ENCODE peak calls at places on chromosomes 1 and 21, in five cellular contexts. Y is GM12878, V is A549, S is H1, M is K562. E is an unnamed sample.

GRCh38 chr1:230368363-230368762 is 57.8 kb downstream of the PGBD5 start:
- DNase-seq in Y (no peak), V (no peak), S (no peak), M (no peak), E (no peak)

GRCh38 chr1:59994302-59995198 is 68.0 kb upstream of the CYP2J2 start:
- DNase-seq in Y (no peak), V (no peak), S (no peak), M (no peak), E (no peak)

GRCh38 chr1:215891266-215891665 is 324.2 kb downstream of the KCTD3 start:
- DNase-seq in Y (no peak), V (no peak), S (no peak), M (no peak), E (no peak)

GRCh38 chr1:11526071-11526895 is 47.3 kb downstream of the DISP3 start:
- DNase-seq in Y (no peak), V (no peak), S (no peak), M (no peak), E (no peak)

GRCh38 chr21:32914424-32915070 is 111.2 kb upstream of the OLIG2 start:
- DNase-seq in Y (no peak), V (no peak), S (no peak), M (no peak), E (no peak)

GRCh38 chr1:109790735-109791494 is 27.2 kb upstream of the EPS8L3 start:
- DNase-seq in Y (peak), V (peak), S (no peak), M (peak), E (peak)

GRCh38 chr1:27122652-27123051 is 32.3 kb downstream of the SLC9A1 start:
- DNase-seq in Y (no peak), V (peak), S (no peak), M (peak), E (peak)

GRCh38 chr1:246907472-246907871 is 24.3 kb downstream of the AHCTF1 start:
- DNase-seq in Y (no peak), V (peak), S (no peak), M (no peak), E (peak)

GRCh38 chr21:29849735-29850176 is 90.0 kb downstream of the GRIK1 start:
- DNase-seq in Y (peak), V (peak), S (peak), M (peak), E (peak)

GRCh38 chr1:155186266-155186954 is 12.8 kb downstream of the TRIM46 start:
- DNase-seq in Y (no peak), V (no peak), S (no peak), M (no peak), E (no peak)

GRCh38 chr1:100290291-100290690 is 24.3 kb downstream of the RTCA start:
- DNase-seq in Y (no peak), V (no peak), S (no peak), M (no peak), E (no peak)

GRCh38 chr1:217026506-217026905 is 303.3 kb upstream of the ESRRG start:
- DNase-seq in Y (no peak), V (no peak), S (no peak), M (no peak), E (no peak)

GRCh38 chr1:203127672-203128611 is at the start of gene ADORA1:
- DNase-seq in Y (no peak), V (peak), S (no peak), M (no peak), E (peak)

GRCh38 chr1:226588484-226588883 is 39.9 kb downstream of the STUM start:
- DNase-seq in Y (no peak), V (no peak), S (no peak), M (no peak), E (no peak)

GRCh38 chr1:228160201-228160761 is 5.3 kb upstream of the IBA57 start:
- DNase-seq in Y (no peak), V (no peak), S (no peak), M (no peak), E (no peak)

GRCh38 chr1:30444404-30444803 is 279.0 kb downstream of the MATN1 start:
- DNase-seq in Y (no peak), V (no peak), S (no peak), M (no peak), E (no peak)

GRCh38 chr21:36820176-36821031 is 121.5 kb downstream of the SIM2 start:
- DNase-seq in Y (no peak), V (no peak), S (peak), M (no peak), E (no peak)

GRCh38 chr1:23816932-23817331 is 8.3 kb downstream of the HMGCL start:
- DNase-seq in Y (no peak), V (no peak), S (no peak), M (no peak), E (no peak)

GRCh38 chr1:7108251-7108650 is 323.0 kb downstream of the CAMTA1 start:
- DNase-seq in Y (no peak), V (no peak), S (no peak), M (no peak), E (no peak)
- TF ChIP-seq KDM1A in Y (no peak), V (no peak), S (no peak), M (no peak), E (no peak)

DNA sequence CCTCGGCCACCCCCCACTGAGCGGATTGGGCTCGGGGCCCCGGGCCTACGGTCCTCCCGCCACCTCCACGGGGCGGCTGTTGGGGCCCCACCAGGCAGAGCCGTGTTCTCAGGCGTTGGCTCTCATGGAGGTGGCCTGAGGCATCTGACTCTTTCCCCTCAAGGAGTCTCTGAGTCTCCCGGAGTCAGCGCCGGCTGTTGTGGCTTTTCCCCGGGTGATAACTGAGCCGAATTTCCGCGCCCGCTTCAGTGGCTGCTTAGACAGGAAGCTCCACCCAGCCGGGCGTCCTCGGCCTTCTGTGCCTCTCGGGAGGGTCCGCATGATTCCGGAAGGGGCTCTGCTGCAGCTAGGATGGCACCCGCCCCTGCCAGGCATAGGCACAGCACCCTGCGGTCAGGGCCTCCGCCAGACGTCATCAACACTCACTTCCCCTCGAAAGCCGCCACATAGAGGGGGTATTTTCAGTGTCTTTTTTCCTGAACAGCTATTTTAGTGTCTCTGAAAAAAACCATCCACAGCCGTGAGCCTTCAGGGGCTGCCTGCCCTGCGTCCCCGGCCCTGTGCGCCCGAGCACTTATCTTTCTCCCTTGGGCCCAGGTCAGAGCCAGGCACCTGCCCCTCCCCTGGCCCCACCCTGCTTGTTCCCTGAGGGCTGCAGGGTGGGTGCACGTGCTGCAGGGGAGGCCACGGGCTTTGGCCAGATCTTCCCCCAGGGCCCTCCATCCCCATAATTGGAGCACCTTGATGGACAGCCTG is 72.9 kb downstream of the SKI start:
- DNase-seq in Y (peak), V (no peak), S (no peak), M (no peak), E (no peak)
- TF ChIP-seq KDM1A in Y (no peak), V (no peak), S (no peak), M (no peak), E (no peak)

GRCh38 chr1:212858461-212859265 is 588 bp downstream of the FLVCR1 start:
- DNase-seq in Y (no peak), V (peak), S (no peak), M (no peak), E (peak)

GRCh38 chr1:212862111-212862690 is 4.1 kb downstream of the FLVCR1 start:
- DNase-seq in Y (no peak), V (no peak), S (no peak), M (no peak), E (no peak)

GRCh38 chr1:212860713-212861581 is 2.9 kb downstream of the FLVCR1 start:
- DNase-seq in Y (no peak), V (peak), S (no peak), M (peak), E (no peak)

GRCh38 chr1:212856755-212857154 is 1.3 kb upstream of the FLVCR1 start:
- DNase-seq in Y (no peak), V (no peak), S (no peak), M (no peak), E (no peak)

GRCh38 chr1:212858055-212858460 is at the start of gene FLVCR1:
- DNase-seq in Y (peak), V (peak), S (peak), M (peak), E (peak)
- TF ChIP-seq KDM1A in Y (no peak), V (no peak), S (no peak), M (no peak), E (no peak)

GRCh38 chr1:54301494-54301893 is 101.5 kb downstream of the MRPL37 start:
- DNase-seq in Y (no peak), V (no peak), S (no peak), M (no peak), E (peak)
- TF ChIP-seq KDM1A in Y (no peak), V (no peak), S (no peak), M (no peak), E (no peak)

GRCh38 chr1:116740726-116741125 is 13.5 kb upstream of the CD2 start:
- DNase-seq in Y (no peak), V (no peak), S (no peak), M (no peak), E (no peak)
- TF ChIP-seq KDM1A in Y (no peak), V (no peak), S (no peak), M (no peak), E (no peak)

GRCh38 chr1:170734412-170735175 is 70.7 kb downstream of the PRRX1 start:
- DNase-seq in Y (no peak), V (no peak), S (no peak), M (no peak), E (no peak)
- TF ChIP-seq KDM1A in Y (no peak), V (no peak), S (no peak), M (no peak), E (no peak)

DNA sequence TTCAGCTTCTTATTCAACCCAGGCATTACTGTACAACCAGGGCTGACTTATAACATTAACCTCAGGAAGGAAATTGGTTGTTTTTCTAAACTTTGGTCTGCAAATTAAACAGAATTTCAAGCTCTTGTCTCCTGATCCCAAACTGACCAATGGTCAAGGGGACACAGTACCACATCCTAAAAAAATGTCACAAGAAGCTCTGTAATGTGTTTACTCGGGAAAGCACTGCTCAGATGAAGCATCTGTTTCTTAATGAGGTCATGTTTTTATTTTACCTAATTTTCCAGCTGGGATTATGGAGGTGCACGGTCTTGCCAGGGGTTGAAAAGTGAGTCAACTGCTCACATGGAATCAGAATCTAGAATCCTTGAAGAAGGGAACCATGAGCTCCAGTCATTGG is 18.7 kb downstream of the ADAMTS5 start:
- DNase-seq in Y (no peak), V (no peak), S (no peak), M (no peak), E (no peak)
- TF ChIP-seq KDM1A in Y (no peak), V (no peak), S (no peak), M (no peak), E (no peak)

GRCh38 chr1:159212596-159212995 is 7.9 kb downstream of the ACKR1 start:
- DNase-seq in Y (no peak), V (no peak), S (no peak), M (no peak), E (no peak)

GRCh38 chr1:159211331-159212136 is 6.9 kb downstream of the ACKR1 start:
- DNase-seq in Y (no peak), V (peak), S (no peak), M (peak), E (peak)

GRCh38 chr1:159218846-159219636 is 14.4 kb downstream of the ACKR1 start:
- DNase-seq in Y (no peak), V (no peak), S (no peak), M (no peak), E (no peak)

GRCh38 chr1:159208460-159208825 is 3.8 kb downstream of the ACKR1 start:
- DNase-seq in Y (no peak), V (no peak), S (no peak), M (no peak), E (no peak)

GRCh38 chr1:159214149-159214760 is 9.6 kb downstream of the ACKR1 start:
- DNase-seq in Y (no peak), V (peak), S (no peak), M (peak), E (peak)
- TF ChIP-seq KDM1A in Y (no peak), V (no peak), S (no peak), M (no peak), E (no peak)

GRCh38 chr1:56180806-56181205 is 398.6 kb downstream of the PLPP3 start:
- DNase-seq in Y (no peak), V (no peak), S (no peak), M (no peak), E (no peak)
- TF ChIP-seq KDM1A in Y (no peak), V (no peak), S (no peak), M (no peak), E (no peak)